ENCODE peak calls at places on chromosomes 3 and 15, in five cellular contexts. One of them, this sample, is unnamed. For H3K36me3 and H3K4me1, the result is how much of the 10 kb centered on the place peaks cover.

GRCh38 chr15:100727291-100727851 is 125.0 kb downstream of the ASB7 start:
- DNase-seq in spleen: no peak
- DNase-seq in CD8-positive, alpha-beta T cell: no peak
- DNase-seq in hepatocyte: no peak
- DNase-seq in thyroid gland: no peak
- DNase-seq in this sample: no peak

GRCh38 chr3:80338366-80338765 is 570.6 kb upstream of the ROBO1 start:
- DNase-seq in spleen: no peak
- DNase-seq in CD8-positive, alpha-beta T cell: no peak
- DNase-seq in hepatocyte: no peak
- DNase-seq in thyroid gland: no peak
- DNase-seq in this sample: no peak

GRCh38 chr3:172107403-172107802 is 68.0 kb downstream of the FNDC3B start:
- DNase-seq in spleen: no peak
- DNase-seq in CD8-positive, alpha-beta T cell: peak
- DNase-seq in hepatocyte: no peak
- DNase-seq in thyroid gland: no peak
- DNase-seq in this sample: no peak

GRCh38 chr3:3766140-3766539 is 33.1 kb upstream of the LRRN1 start:
- DNase-seq in spleen: no peak
- DNase-seq in CD8-positive, alpha-beta T cell: no peak
- DNase-seq in hepatocyte: no peak
- DNase-seq in thyroid gland: no peak
- DNase-seq in this sample: no peak

GRCh38 chr3:126340943-126341754 is 16.1 kb downstream of the KLF15 start:
- DNase-seq in spleen: peak
- DNase-seq in CD8-positive, alpha-beta T cell: no peak
- DNase-seq in hepatocyte: no peak
- DNase-seq in thyroid gland: no peak
- DNase-seq in this sample: no peak

GRCh38 chr3:38725726-38726410 is 76.4 kb upstream of the SCN5A start:
- DNase-seq in spleen: no peak
- DNase-seq in CD8-positive, alpha-beta T cell: no peak
- DNase-seq in hepatocyte: no peak
- DNase-seq in thyroid gland: no peak
- DNase-seq in this sample: peak

GRCh38 chr3:128328546-128329458 is 137.9 kb downstream of the DNAJB8 start:
- DNase-seq in spleen: peak
- DNase-seq in CD8-positive, alpha-beta T cell: no peak
- DNase-seq in hepatocyte: no peak
- DNase-seq in thyroid gland: no peak
- DNase-seq in this sample: no peak

GRCh38 chr3:58234516-58234931 is 3.1 kb upstream of the ABHD6 start:
- DNase-seq in spleen: no peak
- DNase-seq in CD8-positive, alpha-beta T cell: no peak
- DNase-seq in hepatocyte: peak
- DNase-seq in thyroid gland: no peak
- DNase-seq in this sample: no peak

GRCh38 chr15:99997112-99997651 is 263.9 kb upstream of the LYSMD4 start:
- DNase-seq in spleen: peak
- DNase-seq in CD8-positive, alpha-beta T cell: no peak
- DNase-seq in hepatocyte: no peak
- DNase-seq in thyroid gland: no peak
- DNase-seq in this sample: no peak

GRCh38 chr3:44476181-44476599 is 1.3 kb downstream of the ZNF445 start:
- DNase-seq in spleen: no peak
- DNase-seq in CD8-positive, alpha-beta T cell: no peak
- DNase-seq in hepatocyte: no peak
- DNase-seq in thyroid gland: no peak
- DNase-seq in this sample: no peak

GRCh38 chr3:46884929-46885328 is 7.4 kb downstream of the PTH1R start:
- DNase-seq in spleen: no peak
- DNase-seq in CD8-positive, alpha-beta T cell: no peak
- DNase-seq in hepatocyte: no peak
- DNase-seq in thyroid gland: no peak
- DNase-seq in this sample: no peak

GRCh38 chr3:8882171-8882593 is 81.1 kb downstream of the RAD18 start:
- DNase-seq in spleen: no peak
- DNase-seq in CD8-positive, alpha-beta T cell: no peak
- DNase-seq in hepatocyte: no peak
- DNase-seq in thyroid gland: no peak
- DNase-seq in this sample: no peak

GRCh38 chr3:49732592-49732991 is 8.8 kb upstream of the GMPPB start:
- DNase-seq in spleen: no peak
- DNase-seq in CD8-positive, alpha-beta T cell: no peak
- DNase-seq in hepatocyte: no peak
- DNase-seq in thyroid gland: no peak
- DNase-seq in this sample: no peak

GRCh38 chr15:70910958-70911357 is 18.3 kb downstream of the LRRC49 start:
- DNase-seq in spleen: no peak
- DNase-seq in CD8-positive, alpha-beta T cell: no peak
- DNase-seq in hepatocyte: no peak
- DNase-seq in thyroid gland: no peak
- DNase-seq in this sample: no peak
- H3K36me3 ChIP-seq in spleen: under half
- H3K36me3 ChIP-seq in CD8-positive, alpha-beta T cell: under half
- H3K36me3 ChIP-seq in hepatocyte: under half
- H3K36me3 ChIP-seq in thyroid gland: under half
- H3K36me3 ChIP-seq in this sample: under half

GRCh38 chr3:13549513-13550256 is 760 bp downstream of the FBLN2 start:
- DNase-seq in spleen: peak
- DNase-seq in CD8-positive, alpha-beta T cell: peak
- DNase-seq in hepatocyte: no peak
- DNase-seq in thyroid gland: no peak
- DNase-seq in this sample: no peak
- H3K4me1 ChIP-seq in spleen: half or more
- H3K4me1 ChIP-seq in CD8-positive, alpha-beta T cell: half or more
- H3K4me1 ChIP-seq in hepatocyte: under half
- H3K4me1 ChIP-seq in thyroid gland: under half
- H3K4me1 ChIP-seq in this sample: under half

GRCh38 chr15:39075756-39076341 is 505.0 kb upstream of the THBS1 start:
- DNase-seq in spleen: no peak
- DNase-seq in CD8-positive, alpha-beta T cell: no peak
- DNase-seq in hepatocyte: no peak
- DNase-seq in thyroid gland: no peak
- DNase-seq in this sample: no peak
- H3K4me3 ChIP-seq in spleen: no peak
- H3K4me3 ChIP-seq in CD8-positive, alpha-beta T cell: no peak
- H3K4me3 ChIP-seq in hepatocyte: no peak
- H3K4me3 ChIP-seq in thyroid gland: no peak
- H3K4me3 ChIP-seq in this sample: no peak

GRCh38 chr15:60125334-60125733 is 121.2 kb downstream of the FOXB1 start:
- DNase-seq in spleen: no peak
- DNase-seq in CD8-positive, alpha-beta T cell: no peak
- DNase-seq in hepatocyte: no peak
- DNase-seq in thyroid gland: no peak
- DNase-seq in this sample: no peak
- H3K36me3 ChIP-seq in spleen: under half
- H3K36me3 ChIP-seq in CD8-positive, alpha-beta T cell: under half
- H3K36me3 ChIP-seq in hepatocyte: under half
- H3K36me3 ChIP-seq in thyroid gland: under half
- H3K36me3 ChIP-seq in this sample: under half

DNA sequence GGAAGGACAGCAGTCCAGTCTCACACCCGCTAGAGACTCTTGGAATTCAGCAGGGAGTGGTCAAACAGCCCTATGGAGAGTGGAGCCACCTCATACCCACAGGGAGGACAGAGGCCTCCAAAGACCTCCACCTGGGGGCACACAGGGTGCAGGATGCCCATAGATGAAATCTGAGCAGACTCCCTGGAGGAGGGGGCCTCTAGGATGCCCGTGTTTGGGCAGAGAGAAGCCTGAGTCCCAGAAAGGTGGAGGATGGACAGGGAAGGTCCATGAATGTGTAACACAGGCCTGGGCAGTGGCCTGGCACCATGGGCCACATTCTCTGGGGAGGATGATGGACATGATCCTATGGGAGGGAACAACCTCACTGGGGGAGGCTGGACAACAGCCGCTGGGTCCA is 21.7 kb downstream of the DUSP7 start:
- DNase-seq in spleen: no peak
- DNase-seq in CD8-positive, alpha-beta T cell: no peak
- DNase-seq in hepatocyte: no peak
- DNase-seq in thyroid gland: no peak
- DNase-seq in this sample: no peak
- H3K4me1 ChIP-seq in spleen: under half
- H3K4me1 ChIP-seq in CD8-positive, alpha-beta T cell: under half
- H3K4me1 ChIP-seq in hepatocyte: under half
- H3K4me1 ChIP-seq in thyroid gland: under half
- H3K4me1 ChIP-seq in this sample: under half

GRCh38 chr15:38878026-38878425 is 313.4 kb upstream of the RASGRP1 start:
- DNase-seq in spleen: no peak
- DNase-seq in CD8-positive, alpha-beta T cell: no peak
- DNase-seq in hepatocyte: no peak
- DNase-seq in thyroid gland: no peak
- DNase-seq in this sample: no peak
- H3K4me3 ChIP-seq in spleen: no peak
- H3K4me3 ChIP-seq in CD8-positive, alpha-beta T cell: no peak
- H3K4me3 ChIP-seq in hepatocyte: no peak
- H3K4me3 ChIP-seq in thyroid gland: no peak
- H3K4me3 ChIP-seq in this sample: no peak

GRCh38 chr3:139197251-139197650 is 146.6 kb upstream of the MRPS22 start:
- DNase-seq in spleen: no peak
- DNase-seq in CD8-positive, alpha-beta T cell: no peak
- DNase-seq in hepatocyte: no peak
- DNase-seq in thyroid gland: no peak
- DNase-seq in this sample: no peak

GRCh38 chr3:139198929-139199328 is 144.9 kb upstream of the MRPS22 start:
- DNase-seq in spleen: no peak
- DNase-seq in CD8-positive, alpha-beta T cell: no peak
- DNase-seq in hepatocyte: no peak
- DNase-seq in thyroid gland: no peak
- DNase-seq in this sample: no peak

GRCh38 chr3:139201446-139202225 is 142.2 kb upstream of the MRPS22 start:
- DNase-seq in spleen: no peak
- DNase-seq in CD8-positive, alpha-beta T cell: no peak
- DNase-seq in hepatocyte: no peak
- DNase-seq in thyroid gland: no peak
- DNase-seq in this sample: no peak

GRCh38 chr3:139198186-139198585 is 145.6 kb upstream of the MRPS22 start:
- DNase-seq in spleen: no peak
- DNase-seq in CD8-positive, alpha-beta T cell: no peak
- DNase-seq in hepatocyte: no peak
- DNase-seq in thyroid gland: no peak
- DNase-seq in this sample: no peak

GRCh38 chr3:139199421-139200010 is 144.3 kb upstream of the MRPS22 start:
- DNase-seq in spleen: no peak
- DNase-seq in CD8-positive, alpha-beta T cell: no peak
- DNase-seq in hepatocyte: no peak
- DNase-seq in thyroid gland: no peak
- DNase-seq in this sample: no peak
- H3K36me3 ChIP-seq in spleen: under half
- H3K36me3 ChIP-seq in CD8-positive, alpha-beta T cell: under half
- H3K36me3 ChIP-seq in hepatocyte: under half
- H3K36me3 ChIP-seq in thyroid gland: under half
- H3K36me3 ChIP-seq in this sample: under half

DNA sequence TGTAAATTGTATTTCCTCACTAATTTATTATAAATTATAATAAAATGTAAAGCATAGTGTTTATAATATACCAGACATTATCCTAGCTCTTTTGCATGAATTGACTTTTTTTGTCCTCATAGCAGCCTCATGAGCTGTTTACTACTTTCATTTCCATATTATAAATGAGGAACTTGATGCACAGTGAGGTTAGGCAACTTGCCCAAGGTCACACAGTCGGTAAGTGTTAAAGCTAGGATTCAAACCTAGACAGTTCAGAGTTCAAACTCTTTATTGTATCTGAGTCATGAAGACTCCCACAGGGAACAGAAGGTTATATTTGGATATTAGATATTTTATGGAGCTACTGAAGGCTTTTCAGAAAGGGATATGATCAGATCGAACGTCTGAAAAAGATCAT is 322.2 kb upstream of the SATB1 start:
- DNase-seq in spleen: no peak
- DNase-seq in CD8-positive, alpha-beta T cell: no peak
- DNase-seq in hepatocyte: no peak
- DNase-seq in thyroid gland: no peak
- DNase-seq in this sample: no peak
- H3K4me1 ChIP-seq in spleen: half or more
- H3K4me1 ChIP-seq in CD8-positive, alpha-beta T cell: under half
- H3K4me1 ChIP-seq in hepatocyte: under half
- H3K4me1 ChIP-seq in thyroid gland: under half
- H3K4me1 ChIP-seq in this sample: under half